ENCODE peak calls at places on chromosomes 13 and 19, in six cellular contexts. One of them, this sample, is unnamed.

GRCh38 chr19:18832331-18833140 is 777 bp downstream of the UPF1 start:
- DNase-seq in GM23338: peak
- DNase-seq in H1: no peak
- DNase-seq in HCT116: no peak
- DNase-seq in GM12878: no peak
- DNase-seq in HepG2: peak
- DNase-seq in this sample: no peak

GRCh38 chr13:112894423-112894672 is 74.7 kb upstream of the MCF2L start:
- DNase-seq in GM23338: no peak
- DNase-seq in H1: no peak
- DNase-seq in HCT116: no peak
- DNase-seq in GM12878: no peak
- DNase-seq in HepG2: no peak
- DNase-seq in this sample: no peak

GRCh38 chr19:38974599-38975213 is 836 bp downstream of the FBXO17 start:
- DNase-seq in GM23338: no peak
- DNase-seq in H1: no peak
- DNase-seq in HCT116: no peak
- DNase-seq in GM12878: no peak
- DNase-seq in HepG2: no peak
- DNase-seq in this sample: peak

GRCh38 chr13:77457989-77458388 is 77.5 kb upstream of the SCEL start:
- DNase-seq in GM23338: no peak
- DNase-seq in H1: no peak
- DNase-seq in HCT116: no peak
- DNase-seq in GM12878: no peak
- DNase-seq in HepG2: no peak
- DNase-seq in this sample: no peak

GRCh38 chr13:103351035-103351828 is 285.0 kb upstream of the SLC10A2 start:
- DNase-seq in GM23338: peak
- DNase-seq in H1: peak
- DNase-seq in HCT116: no peak
- DNase-seq in GM12878: no peak
- DNase-seq in HepG2: no peak
- DNase-seq in this sample: no peak

GRCh38 chr13:20425819-20426219 is 99.8 kb downstream of the CRYL1 start:
- DNase-seq in GM23338: no peak
- DNase-seq in H1: no peak
- DNase-seq in HCT116: no peak
- DNase-seq in GM12878: no peak
- DNase-seq in HepG2: no peak
- DNase-seq in this sample: peak

GRCh38 chr13:24007979-24008620 is 110.8 kb upstream of the C1QTNF9B start:
- DNase-seq in GM23338: no peak
- DNase-seq in H1: no peak
- DNase-seq in HCT116: no peak
- DNase-seq in GM12878: no peak
- DNase-seq in HepG2: no peak
- DNase-seq in this sample: no peak

GRCh38 chr19:41877916-41878905 is 1.1 kb downstream of the CD79A start:
- DNase-seq in GM23338: no peak
- DNase-seq in H1: no peak
- DNase-seq in HCT116: no peak
- DNase-seq in GM12878: no peak
- DNase-seq in HepG2: no peak
- DNase-seq in this sample: no peak

GRCh38 chr13:39692650-39693438 is 37.4 kb downstream of the COG6 start:
- DNase-seq in GM23338: no peak
- DNase-seq in H1: no peak
- DNase-seq in HCT116: no peak
- DNase-seq in GM12878: no peak
- DNase-seq in HepG2: no peak
- DNase-seq in this sample: no peak

GRCh38 chr13:71751074-71751473 is 115.9 kb downstream of the DACH1 start:
- DNase-seq in GM23338: no peak
- DNase-seq in H1: no peak
- DNase-seq in HCT116: no peak
- DNase-seq in GM12878: no peak
- DNase-seq in HepG2: no peak
- DNase-seq in this sample: no peak

GRCh38 chr13:111216166-111216960 is 101.3 kb downstream of the ARHGEF7 start:
- DNase-seq in GM23338: peak
- DNase-seq in H1: no peak
- DNase-seq in HCT116: no peak
- DNase-seq in GM12878: no peak
- DNase-seq in HepG2: peak
- DNase-seq in this sample: no peak

GRCh38 chr19:46922465-46922864 is 61.7 kb downstream of the ARHGAP35 start:
- DNase-seq in GM23338: no peak
- DNase-seq in H1: no peak
- DNase-seq in HCT116: no peak
- DNase-seq in GM12878: no peak
- DNase-seq in HepG2: no peak
- DNase-seq in this sample: no peak

GRCh38 chr13:39783051-39783450 is 127.6 kb downstream of the COG6 start:
- DNase-seq in GM23338: no peak
- DNase-seq in H1: no peak
- DNase-seq in HCT116: no peak
- DNase-seq in GM12878: no peak
- DNase-seq in HepG2: no peak
- DNase-seq in this sample: no peak

GRCh38 chr13:91066745-91067144 is 280.7 kb upstream of the MIR17HG start:
- DNase-seq in GM23338: no peak
- DNase-seq in H1: no peak
- DNase-seq in HCT116: no peak
- DNase-seq in GM12878: no peak
- DNase-seq in HepG2: no peak
- DNase-seq in this sample: no peak

GRCh38 chr19:14370169-14370998 is 10.9 kb upstream of the ADGRE5 start:
- DNase-seq in GM23338: no peak
- DNase-seq in H1: no peak
- DNase-seq in HCT116: no peak
- DNase-seq in GM12878: no peak
- DNase-seq in HepG2: no peak
- DNase-seq in this sample: no peak

GRCh38 chr13:41610426-41610825 is 153.1 kb downstream of the RGCC start:
- DNase-seq in GM23338: no peak
- DNase-seq in H1: no peak
- DNase-seq in HCT116: no peak
- DNase-seq in GM12878: no peak
- DNase-seq in HepG2: peak
- DNase-seq in this sample: no peak

GRCh38 chr19:51916167-51916566 is 11.1 kb upstream of the ZNF613 start:
- DNase-seq in GM23338: no peak
- DNase-seq in H1: no peak
- DNase-seq in HCT116: no peak
- DNase-seq in GM12878: no peak
- DNase-seq in HepG2: no peak
- DNase-seq in this sample: no peak

GRCh38 chr19:48991823-48992570 is 1.1 kb downstream of the GYS1 start:
- DNase-seq in GM23338: peak
- DNase-seq in H1: no peak
- DNase-seq in HCT116: no peak
- DNase-seq in GM12878: no peak
- DNase-seq in HepG2: no peak
- DNase-seq in this sample: no peak

GRCh38 chr19:31127132-31127967 is 221.9 kb downstream of the TSHZ3 start:
- DNase-seq in GM23338: no peak
- DNase-seq in H1: peak
- DNase-seq in HCT116: no peak
- DNase-seq in GM12878: no peak
- DNase-seq in HepG2: no peak
- DNase-seq in this sample: no peak

GRCh38 chr13:113978741-113979481 is 5.0 kb upstream of the C13orf46 start:
- DNase-seq in GM23338: no peak
- DNase-seq in H1: no peak
- DNase-seq in HCT116: no peak
- DNase-seq in GM12878: no peak
- DNase-seq in HepG2: no peak
- DNase-seq in this sample: no peak

GRCh38 chr19:55383789-55384575 is at the start of gene TMEM238:
- DNase-seq in GM23338: peak
- DNase-seq in H1: no peak
- DNase-seq in HCT116: no peak
- DNase-seq in GM12878: no peak
- DNase-seq in HepG2: no peak
- DNase-seq in this sample: no peak

GRCh38 chr13:42377640-42378382 is 105.9 kb downstream of the AKAP11 start:
- DNase-seq in GM23338: no peak
- DNase-seq in H1: no peak
- DNase-seq in HCT116: no peak
- DNase-seq in GM12878: peak
- DNase-seq in HepG2: no peak
- DNase-seq in this sample: no peak

GRCh38 chr13:41631296-41631965 is 174.1 kb downstream of the RGCC start:
- DNase-seq in GM23338: no peak
- DNase-seq in H1: no peak
- DNase-seq in HCT116: no peak
- DNase-seq in GM12878: no peak
- DNase-seq in HepG2: no peak
- DNase-seq in this sample: no peak

GRCh38 chr13:27425151-27425917 is 915 bp downstream of the GTF3A start:
- DNase-seq in GM23338: no peak
- DNase-seq in H1: no peak
- DNase-seq in HCT116: no peak
- DNase-seq in GM12878: no peak
- DNase-seq in HepG2: no peak
- DNase-seq in this sample: no peak

GRCh38 chr19:58581227-58582141 is 8.3 kb upstream of the MZF1 start:
- DNase-seq in GM23338: peak
- DNase-seq in H1: peak
- DNase-seq in HCT116: peak
- DNase-seq in GM12878: no peak
- DNase-seq in HepG2: peak
- DNase-seq in this sample: no peak

GRCh38 chr19:6270076-6270745 is 9.6 kb downstream of the MLLT1 start:
- DNase-seq in GM23338: no peak
- DNase-seq in H1: no peak
- DNase-seq in HCT116: no peak
- DNase-seq in GM12878: no peak
- DNase-seq in HepG2: no peak
- DNase-seq in this sample: no peak

GRCh38 chr19:18939922-18940775 is 868 bp downstream of the HOMER3 start:
- DNase-seq in GM23338: peak
- DNase-seq in H1: peak
- DNase-seq in HCT116: no peak
- DNase-seq in GM12878: no peak
- DNase-seq in HepG2: no peak
- DNase-seq in this sample: no peak

GRCh38 chr13:30873519-30873918 is 32.6 kb upstream of the MEDAG start:
- DNase-seq in GM23338: no peak
- DNase-seq in H1: no peak
- DNase-seq in HCT116: no peak
- DNase-seq in GM12878: no peak
- DNase-seq in HepG2: no peak
- DNase-seq in this sample: no peak

GRCh38 chr13:99955747-99956472 is 15.7 kb downstream of the ZIC5 start:
- DNase-seq in GM23338: peak
- DNase-seq in H1: no peak
- DNase-seq in HCT116: no peak
- DNase-seq in GM12878: no peak
- DNase-seq in HepG2: no peak
- DNase-seq in this sample: no peak
- TF ChIP-seq EZH2 in GM23338: peak
- TF ChIP-seq EZH2 in H1: peak
- TF ChIP-seq EZH2 in HCT116: no peak
- TF ChIP-seq EZH2 in GM12878: no peak
- TF ChIP-seq EZH2 in HepG2: no peak
- TF ChIP-seq EZH2 in this sample: no peak

GRCh38 chr19:35437152-35437951 is 10.7 kb upstream of the FFAR2 start:
- DNase-seq in GM23338: no peak
- DNase-seq in H1: no peak
- DNase-seq in HCT116: no peak
- DNase-seq in GM12878: no peak
- DNase-seq in HepG2: no peak
- DNase-seq in this sample: no peak
- H3K27ac ChIP-seq in GM23338: no peak
- H3K27ac ChIP-seq in H1: no peak
- H3K27ac ChIP-seq in HCT116: no peak
- H3K27ac ChIP-seq in GM12878: peak
- H3K27ac ChIP-seq in HepG2: no peak
- H3K27ac ChIP-seq in this sample: no peak

DNA sequence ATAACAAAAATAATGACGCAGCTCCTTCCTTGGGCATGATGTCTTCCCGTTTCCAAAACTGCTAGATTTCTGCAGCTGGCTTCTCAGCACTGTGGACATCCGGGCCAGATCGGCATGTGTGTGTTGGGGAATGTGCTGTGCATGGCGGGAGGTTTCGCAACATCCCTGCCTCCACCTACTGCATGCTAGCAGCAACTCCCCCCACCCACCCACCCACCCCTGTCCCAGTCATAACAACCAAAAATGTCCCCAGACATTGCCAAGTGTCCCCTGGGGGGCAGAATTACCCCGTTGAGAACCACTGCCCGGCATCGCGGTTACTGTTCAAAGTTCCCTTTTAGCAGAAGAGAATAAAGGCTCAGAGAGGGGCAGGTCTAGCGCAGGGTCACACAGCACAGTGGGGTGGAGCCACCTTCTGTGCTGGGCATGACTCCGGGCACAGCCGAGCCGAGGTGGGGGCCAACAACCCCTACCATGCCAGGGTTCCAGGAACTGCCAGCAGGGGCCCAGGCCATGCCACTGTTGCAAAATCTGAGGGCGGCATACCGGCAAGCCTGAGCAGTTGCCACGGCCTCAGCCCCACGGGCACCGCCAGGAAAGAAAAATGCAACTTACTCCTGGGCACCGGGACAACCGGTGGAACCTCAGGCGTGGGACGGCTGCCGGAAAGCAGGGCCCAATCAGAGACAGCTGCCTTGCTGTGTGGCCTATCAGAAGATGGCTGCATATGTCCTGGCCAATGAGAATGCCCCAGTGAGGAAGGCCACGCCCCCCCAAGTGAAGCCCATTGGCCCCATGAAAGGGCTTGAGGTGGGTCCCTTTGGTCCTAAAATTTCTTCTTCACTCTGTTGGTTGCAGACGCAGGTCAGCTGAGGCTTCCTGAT is 22.5 kb upstream of the NFIC start:
- DNase-seq in GM23338: peak
- DNase-seq in H1: no peak
- DNase-seq in HCT116: peak
- DNase-seq in GM12878: no peak
- DNase-seq in HepG2: peak
- DNase-seq in this sample: no peak
- TF ChIP-seq POLR2AphosphoS5 in GM23338: no peak
- TF ChIP-seq POLR2AphosphoS5 in H1: no peak
- TF ChIP-seq POLR2AphosphoS5 in HCT116: peak
- TF ChIP-seq POLR2AphosphoS5 in GM12878: no peak
- TF ChIP-seq POLR2AphosphoS5 in HepG2: no peak
- TF ChIP-seq POLR2AphosphoS5 in this sample: no peak

DNA sequence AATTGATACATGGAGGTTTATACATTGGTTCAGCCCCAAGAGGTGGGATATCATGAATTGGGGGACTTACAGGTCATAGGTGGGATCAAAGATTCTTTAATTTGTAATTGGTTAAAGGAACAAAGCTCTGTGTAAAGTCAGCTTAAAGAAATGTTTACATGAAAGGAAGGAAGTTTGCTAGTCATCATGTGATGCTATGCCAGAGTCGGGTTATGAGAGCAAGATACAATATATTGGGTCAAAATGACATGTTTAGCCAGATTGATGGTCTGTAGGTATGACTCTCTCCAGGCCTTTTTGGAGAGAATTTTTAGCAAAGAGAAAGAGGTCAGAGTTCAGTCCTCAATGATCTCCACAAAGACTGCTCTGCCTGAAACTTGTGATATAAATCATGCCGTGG is 5.3 kb upstream of the CYSLTR2 start:
- DNase-seq in GM23338: no peak
- DNase-seq in H1: no peak
- DNase-seq in HCT116: no peak
- DNase-seq in GM12878: no peak
- DNase-seq in HepG2: no peak
- DNase-seq in this sample: no peak
- TF ChIP-seq EZH2 in GM23338: no peak
- TF ChIP-seq EZH2 in H1: no peak
- TF ChIP-seq EZH2 in HCT116: no peak
- TF ChIP-seq EZH2 in GM12878: no peak
- TF ChIP-seq EZH2 in HepG2: no peak
- TF ChIP-seq EZH2 in this sample: no peak

This sample was measured in SK-N-MC.